ENCODE peak calls at places on chromosomes 3 and 15, in eight cellular contexts. I is T-cell, G is BJ, B is body of pancreas, H is heart right ventricle, J is AG20443, S is SW480, X is psoas muscle. O is an unnamed sample.

GRCh38 chr3:69665026-69665739 is 74.1 kb upstream of the MITF start:
- DNase-seq in I (no peak), G (no peak), B (peak), H (peak), J (no peak), S (no peak), X (no peak), O (no peak)

GRCh38 chr15:99434506-99435137 is 131.2 kb upstream of the MEF2A start:
- DNase-seq in I (no peak), G (no peak), B (no peak), H (peak), J (no peak), S (no peak), X (peak), O (no peak)

GRCh38 chr3:46456118-46456517 is 8.6 kb downstream of the LTF start:
- DNase-seq in I (no peak), G (no peak), B (no peak), H (no peak), J (no peak), S (no peak), X (no peak), O (no peak)

GRCh38 chr15:85531083-85531482 is 150.7 kb downstream of the AKAP13 start:
- DNase-seq in I (no peak), G (no peak), B (no peak), H (no peak), J (no peak), S (no peak), X (no peak), O (no peak)

GRCh38 chr3:42778644-42779043 is 5.6 kb upstream of the CCDC13 start:
- DNase-seq in I (no peak), G (no peak), B (no peak), H (no peak), J (no peak), S (no peak), X (no peak), O (no peak)

GRCh38 chr15:34850121-34850520 is 54.8 kb upstream of the ACTC1 start:
- DNase-seq in I (no peak), G (no peak), B (no peak), H (no peak), J (no peak), S (no peak), X (peak), O (no peak)

GRCh38 chr15:82852906-82853635 is 43.6 kb downstream of the WHAMM start:
- DNase-seq in I (no peak), G (no peak), B (no peak), H (no peak), J (no peak), S (no peak), X (no peak), O (no peak)

GRCh38 chr3:41653575-41654239 is 308.2 kb downstream of the ULK4 start:
- DNase-seq in I (no peak), G (peak), B (no peak), H (no peak), J (no peak), S (no peak), X (no peak), O (no peak)

GRCh38 chr3:47780727-47781325 is 867 bp downstream of the SMARCC1 start:
- DNase-seq in I (no peak), G (no peak), B (no peak), H (no peak), J (peak), S (no peak), X (no peak), O (no peak)

GRCh38 chr3:168249539-168250414 is 154.1 kb upstream of the GOLIM4 start:
- DNase-seq in I (no peak), G (peak), B (peak), H (peak), J (peak), S (peak), X (peak), O (peak)

GRCh38 chr3:113186566-113186965 is 24.8 kb upstream of the BOC start:
- DNase-seq in I (no peak), G (no peak), B (no peak), H (no peak), J (no peak), S (no peak), X (no peak), O (no peak)

O was measured in right lobe of liver.